ENCODE peak calls at places on chromosomes 2 and 18, in seven cellular contexts. K, N, O, J, L, H and W are unnamed samples.
A peak's percentile ranks its signal among the peaks of the same experiment; 100 is the strongest.

GRCh38 chr2:164917296-164917903 is 37.9 kb downstream of the SLC38A11 start:
- DNase-seq in H (no peak), K (peak; percentile 35), L (peak; percentile 52), J (no peak), N (no peak), O (no peak), W (peak; percentile 74)

GRCh38 chr2:216735661-216736060 is 40.3 kb upstream of the IGFBP5 start:
- DNase-seq in N (no peak), H (no peak), L (no peak), J (no peak), O (no peak), K (no peak), W (no peak)

GRCh38 chr2:58594175-58594574 is 353.1 kb upstream of the FANCL start:
- DNase-seq in O (no peak), L (peak; percentile 50), N (no peak), H (no peak), J (no peak), K (peak; percentile 18), W (peak; percentile 21)

GRCh38 chr2:72145658-72146329 is 1.9 kb downstream of the CYP26B1 start:
- DNase-seq in K (no peak), N (peak; percentile 9), H (no peak), O (no peak), J (no peak), L (no peak), W (no peak)

GRCh38 chr2:142153601-142154000 is 22.8 kb upstream of the LRP1B start:
- DNase-seq in H (no peak), L (no peak), J (no peak), N (no peak), K (no peak), O (no peak), W (no peak)

GRCh38 chr18:49813071-49813320 is 337 bp downstream of the ACAA2 start:
- DNase-seq in O (no peak), K (peak; percentile 28), H (no peak), J (peak; percentile 21), L (peak; percentile 52), N (peak; percentile 32), W (peak; percentile 24)

GRCh38 chr18:71442830-71443229 is 1101.3 kb downstream of the CBLN2 start:
- DNase-seq in K (no peak), H (no peak), N (no peak), O (no peak), J (no peak), L (peak; percentile 8), W (no peak)

GRCh38 chr2:182868049-182868422 is 1.6 kb upstream of the FRZB start:
- DNase-seq in J (no peak), O (no peak), N (no peak), K (no peak), L (no peak), H (no peak), W (peak; percentile 80)

GRCh38 chr2:17867133-17867532 is 11.3 kb upstream of the KCNS3 start:
- DNase-seq in K (no peak), O (no peak), J (no peak), H (no peak), N (no peak), L (no peak), W (no peak)

GRCh38 chr18:37334494-37335125 is 231.0 kb downstream of the CELF4 start:
- DNase-seq in N (no peak), O (peak; percentile 36), H (peak; percentile 4), J (no peak), L (no peak), K (no peak), W (no peak)

GRCh38 chr18:9147440-9148238 is 11.1 kb downstream of the ANKRD12 start:
- DNase-seq in K (peak; percentile 70), O (peak; percentile 32), H (peak; percentile 29), J (peak; percentile 81), L (peak; percentile 88), N (peak; percentile 50), W (peak; percentile 72)